ENCODE peak calls at places on chromosomes 4 and X, in four cellular contexts. X, D, L and R are unnamed samples.
A peak's percentile ranks its signal among the peaks of the same experiment; 100 is the strongest.

GRCh38 chr4:24867766-24868296 is 45.0 kb downstream of the CCDC149 start:
- DNase-seq in X (no peak), D (no peak), L (no peak), R (no peak)

GRCh38 chr4:145909331-145909730 is 29.3 kb downstream of the ZNF827 start:
- DNase-seq in X (no peak), D (no peak), L (no peak), R (no peak)

GRCh38 chrX:21382715-21383114 is 8.5 kb downstream of the CNKSR2 start:
- DNase-seq in X (no peak), D (no peak), L (no peak), R (peak; percentile 9)

GRCh38 chrX:10450229-10450958 is 170.0 kb downstream of the MID1 start:
- DNase-seq in X (no peak), D (no peak), L (peak; percentile 86), R (no peak)

GRCh38 chrX:29447867-29448266 is 767.5 kb upstream of the MAGEB2 start:
- DNase-seq in X (no peak), D (no peak), L (peak; percentile 10), R (no peak)

GRCh38 chr4:89158884-89159503 is 47.7 kb downstream of the TIGD2 start:
- DNase-seq in X (no peak), D (no peak), L (peak; percentile 18), R (peak; percentile 38)

GRCh38 chr4:114601304-114602052 is 2.9 kb downstream of the UGT8 start:
- DNase-seq in X (no peak), D (no peak), L (no peak), R (no peak)

GRCh38 chr4:153643406-153644016 is 40.6 kb upstream of the TLR2 start:
- DNase-seq in X (no peak), D (peak; percentile 47), L (peak; percentile 30), R (no peak)

GRCh38 chr4:69760455-69760854 is at the start of gene SULT1B1:
- DNase-seq in X (peak; percentile 42), D (peak; percentile 85), L (peak; percentile 55), R (no peak)

GRCh38 chr4:145769450-145770037 is 89.6 kb downstream of the C4orf51 start:
- DNase-seq in X (no peak), D (no peak), L (no peak), R (no peak)

GRCh38 chrX:40272141-40272540 is 174.4 kb upstream of the BCOR start:
- DNase-seq in X (no peak), D (no peak), L (peak; percentile 14), R (no peak)

GRCh38 chr4:110294165-110294564 is 95.8 kb upstream of the ELOVL6 start:
- DNase-seq in X (no peak), D (no peak), L (peak; percentile 77), R (no peak)

GRCh38 chrX:153600032-153600373 is 1.1 kb upstream of the CCNQ start:
- DNase-seq in X (peak; percentile 36), D (no peak), L (no peak), R (no peak)

GRCh38 chr4:13627185-13627605 is 330 bp downstream of the BOD1L1 start:
- DNase-seq in X (peak; percentile 41), D (no peak), L (no peak), R (peak; percentile 50)

GRCh38 chrX:119690921-119691716 is 1.8 kb downstream of the SEPTIN6 start:
- DNase-seq in X (peak; percentile 64), D (peak; percentile 64), L (peak; percentile 45), R (peak; percentile 39)

GRCh38 chr4:186190456-186191265 is 706 bp upstream of the CYP4V2 start:
- DNase-seq in X (peak; percentile 68), D (peak; percentile 54), L (peak; percentile 10), R (peak; percentile 67)

GRCh38 chr4:52269761-52270160 is 218.7 kb downstream of the SPATA18 start:
- DNase-seq in X (no peak), D (no peak), L (no peak), R (no peak)

GRCh38 chrX:64184396-64184795 is 21.1 kb downstream of the AMER1 start:
- DNase-seq in X (no peak), D (no peak), L (no peak), R (no peak)

GRCh38 chrX:64187762-64188150 is 17.8 kb downstream of the AMER1 start:
- DNase-seq in X (no peak), D (no peak), L (no peak), R (no peak)

GRCh38 chrX:64190136-64190740 is 15.3 kb downstream of the AMER1 start:
- DNase-seq in X (no peak), D (no peak), L (no peak), R (no peak)

GRCh38 chrX:64188901-64189300 is 16.6 kb downstream of the AMER1 start:
- DNase-seq in X (no peak), D (no peak), L (no peak), R (no peak)

GRCh38 chrX:64186974-64187761 is 18.3 kb downstream of the AMER1 start:
- DNase-seq in X (no peak), D (no peak), L (no peak), R (no peak)
- H3K27ac ChIP-seq in X (no peak overlapping the region), D (no peak overlapping the region), L (no peak overlapping the region), R (no peak overlapping the region)

GRCh38 chr4:82934441-82934840 is 33.9 kb downstream of the THAP9 start:
- DNase-seq in X (no peak), D (no peak), L (no peak), R (no peak)
- H3K36me3 ChIP-seq in X (peaks cover 92% of the 10 kb centered on the region), D (peaks cover 55% of the 10 kb centered on the region), L (peaks cover 16% of the 10 kb centered on the region), R (peaks cover 55% of the 10 kb centered on the region)

DNA sequence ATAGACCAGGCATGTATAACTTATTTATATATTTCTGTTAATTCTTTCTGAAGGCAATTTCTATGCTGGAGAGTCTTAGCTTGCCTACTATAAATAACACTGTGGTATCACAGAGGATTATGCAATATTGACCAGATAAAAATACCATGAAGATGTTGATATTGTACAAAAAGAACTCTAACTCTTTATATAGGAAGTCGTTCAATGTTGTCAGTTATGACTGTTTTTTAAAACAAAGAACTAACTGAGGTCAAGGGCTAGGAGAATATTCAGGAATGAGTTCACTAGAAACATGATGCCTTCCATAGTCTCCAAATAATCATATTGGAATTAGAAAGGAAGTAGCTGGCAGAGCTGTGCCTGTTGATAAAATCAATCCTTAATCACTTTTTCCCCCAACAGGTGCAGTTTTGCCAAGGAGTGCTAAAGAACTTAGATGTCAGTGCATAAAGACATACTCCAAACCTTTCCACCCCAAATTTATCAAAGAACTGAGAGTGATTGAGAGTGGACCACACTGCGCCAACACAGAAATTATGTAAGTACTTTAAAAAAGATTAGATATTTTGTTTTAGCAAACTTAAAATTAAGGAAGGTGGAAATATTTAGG is 876 bp downstream of the CXCL8 start:
- DNase-seq in X (no peak), D (no peak), L (no peak), R (no peak)
- H3K4me3 ChIP-seq in X (no peak overlapping the region), D (no peak overlapping the region), L (no peak overlapping the region), R (no peak overlapping the region)

GRCh38 chr4:15689540-15689939 is 7.9 kb downstream of the FAM200B start:
- DNase-seq in X (no peak), D (no peak), L (no peak), R (no peak)

GRCh38 chr4:15694431-15694830 is 8.4 kb upstream of the BST1 start:
- DNase-seq in X (no peak), D (no peak), L (peak; percentile 53), R (no peak)

GRCh38 chr4:15691346-15692140 is 9.9 kb downstream of the FAM200B start:
- DNase-seq in X (no peak), D (no peak), L (peak; percentile 69), R (no peak)

GRCh38 chr4:15688056-15688455 is 6.4 kb downstream of the FAM200B start:
- DNase-seq in X (no peak), D (no peak), L (no peak), R (no peak)

DNA sequence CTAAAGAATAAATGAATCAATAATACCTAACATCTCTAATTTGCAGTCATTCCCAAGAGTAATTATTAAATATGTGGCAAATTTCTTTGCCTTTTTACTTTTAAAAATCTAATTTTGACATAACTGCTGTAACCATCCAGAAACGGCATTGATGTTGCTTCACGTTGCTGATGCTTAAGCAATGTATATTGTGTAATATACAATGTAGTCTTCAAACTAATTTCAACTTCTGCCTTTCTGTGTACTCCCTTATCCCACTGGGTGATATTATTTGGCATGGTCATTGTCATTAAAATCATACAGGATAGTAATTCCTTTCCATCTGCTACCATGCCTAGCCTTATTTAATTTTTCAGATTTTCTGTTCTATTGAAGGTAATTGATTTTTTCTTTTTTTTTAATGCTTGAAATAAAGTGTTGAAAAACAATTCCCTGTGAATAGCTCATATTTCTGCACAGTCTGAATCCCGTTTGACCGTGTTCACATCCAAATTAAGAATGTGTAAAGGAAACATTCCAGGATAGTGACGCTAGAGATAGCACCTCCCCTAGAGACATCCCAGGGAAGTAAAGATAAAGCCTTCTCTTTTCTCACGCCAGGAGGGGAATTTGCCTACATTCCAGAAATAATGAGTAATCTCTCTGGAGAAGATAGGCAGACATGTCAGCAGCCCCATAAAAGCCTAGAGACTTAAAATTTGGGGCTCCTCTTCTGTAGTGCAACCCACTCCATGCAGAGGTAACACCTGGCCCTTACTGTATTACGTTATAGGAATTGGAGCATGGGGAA is 8.6 kb downstream of the FAM200B start:
- DNase-seq in X (no peak), D (no peak), L (peak; percentile 98), R (no peak)
- H3K27ac ChIP-seq in X (no peak overlapping the region), D (no peak overlapping the region), L (peak overlapping the region; percentile 99), R (no peak overlapping the region)

DNA sequence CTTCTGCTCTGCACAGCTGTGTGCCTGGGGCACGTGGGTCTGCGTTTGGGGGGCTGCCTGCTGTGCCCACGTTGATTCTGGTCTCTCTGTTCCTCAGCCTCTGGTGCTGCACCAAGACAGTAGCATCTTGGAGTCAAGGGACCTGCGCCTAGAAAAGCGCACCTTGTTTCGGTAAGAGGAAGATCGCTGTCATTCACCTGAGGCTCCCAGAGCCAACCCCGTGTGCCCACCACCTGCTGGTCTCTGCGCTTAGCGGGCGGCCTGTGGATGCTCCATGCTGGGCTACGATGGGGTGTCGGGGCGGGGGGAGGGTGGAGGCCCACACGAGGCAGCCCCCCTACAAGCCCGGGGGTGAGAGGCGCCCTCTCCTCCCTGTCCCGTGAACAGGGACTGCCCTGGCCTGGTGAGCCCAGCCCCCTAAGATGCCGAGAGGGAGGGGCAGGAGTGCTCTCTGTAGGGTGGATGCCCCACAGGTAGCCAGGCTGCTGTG is 18.9 kb upstream of the HGFAC start:
- DNase-seq in X (no peak), D (no peak), L (no peak), R (no peak)
- H3K36me3 ChIP-seq in X (no peaks in the 10 kb centered on the region), D (peaks cover 27% of the 10 kb centered on the region), L (no peaks in the 10 kb centered on the region), R (peaks cover 3% of the 10 kb centered on the region)